ENCODE peak calls at places on chromosomes 6 and 20, in four cellular contexts. B is tibial artery; C is CD8-positive, alpha-beta memory T cell; V is testis. M is an unnamed sample.

GRCh38 chr20:48064929-48065328 is 279.6 kb upstream of the SULF2 start:
- DNase-seq in C (no peak), B (no peak), V (no peak), M (no peak)

GRCh38 chr6:147106759-147107401 is 97.3 kb upstream of the STXBP5 start:
- DNase-seq in C (no peak), V (no peak), B (no peak), M (no peak)

GRCh38 chr20:57053798-57054552 is 212.5 kb downstream of the BMP7 start:
- DNase-seq in C (no peak), B (peak; percentile 42), V (no peak), M (no peak)

GRCh38 chr6:39379026-39379425 is 56.5 kb upstream of the KCNK16 start:
- DNase-seq in C (no peak), B (no peak), V (no peak), M (no peak)

GRCh38 chr20:50587291-50587961 is 77.2 kb downstream of the PTPN1 start:
- DNase-seq in C (peak; percentile 37), B (no peak), V (no peak), M (no peak)

GRCh38 chr20:45861157-45862075 is 4.0 kb downstream of the ZSWIM3 start:
- DNase-seq in B (no peak), C (no peak), V (peak; percentile 66), M (peak; percentile 56)

GRCh38 chr20:48688579-48688978 is 139.2 kb downstream of the PREX1 start:
- DNase-seq in B (no peak), V (no peak), C (no peak), M (no peak)

GRCh38 chr20:58647814-58648501 is 3.1 kb upstream of the STX16 start:
- DNase-seq in V (peak; percentile 10), B (no peak), C (no peak), M (no peak)

GRCh38 chr6:161228911-161229591 is 44.8 kb downstream of the AGPAT4 start:
- DNase-seq in C (no peak), B (no peak), V (no peak), M (no peak)

GRCh38 chr20:5621305-5621704 is 128.9 kb upstream of the SHLD1 start:
- DNase-seq in C (no peak), B (no peak), V (no peak), M (peak; percentile 97)

GRCh38 chr6:152566040-152566875 is 70.9 kb downstream of the SYNE1 start:
- DNase-seq in C (no peak), V (peak; percentile 36), B (no peak), M (no peak)

GRCh38 chr6:111238464-111239119 is 151.3 kb downstream of the SLC16A10 start:
- DNase-seq in V (no peak), C (no peak), B (no peak), M (no peak)

GRCh38 chr6:163341671-163342070 is 72.8 kb upstream of the QKI start:
- DNase-seq in C (no peak), V (no peak), B (peak; percentile 39), M (peak; percentile 72)

GRCh38 chr20:22819784-22820183 is 215.3 kb upstream of the SSTR4 start:
- DNase-seq in B (no peak), V (no peak), C (no peak), M (no peak)

GRCh38 chr6:111843347-111844147 is 29.7 kb downstream of the FYN start:
- DNase-seq in B (no peak), V (peak; percentile 45), C (peak; percentile 83), M (peak; percentile 57)

GRCh38 chr20:47030271-47030810 is 135.7 kb downstream of the EYA2 start:
- DNase-seq in C (no peak), V (no peak), B (no peak), M (no peak)

GRCh38 chr6:140794544-140794943 is 1338.2 kb upstream of the GJE1 start:
- DNase-seq in C (no peak), V (no peak), B (no peak), M (no peak)

GRCh38 chr6:99334526-99335127 is 14.8 kb downstream of the FAXC start:
- DNase-seq in C (no peak), B (no peak), V (peak; percentile 36), M (peak; percentile 68)

GRCh38 chr6:1613631-1614447 is 4.1 kb downstream of the FOXC1 start:
- DNase-seq in B (peak; percentile 69), V (no peak), C (no peak), M (no peak)

GRCh38 chr20:62685781-62686555 is 22.7 kb upstream of the NTSR1 start:
- DNase-seq in V (peak; percentile 33), B (peak; percentile 75), C (no peak), M (peak; percentile 66)

GRCh38 chr6:67016921-67017460 is 1310.0 kb upstream of the EYS start:
- DNase-seq in B (no peak), C (no peak), V (no peak), M (peak; percentile 1)

GRCh38 chr20:23446505-23446904 is 6.2 kb downstream of the CST11 start:
- DNase-seq in C (no peak), B (no peak), V (peak; percentile 80), M (peak; percentile 63)

GRCh38 chr6:152680879-152681517 is 16.7 kb upstream of the MYCT1 start:
- DNase-seq in V (no peak), C (no peak), B (no peak), M (no peak)

GRCh38 chr6:101203664-101204063 is 189.8 kb upstream of the GRIK2 start:
- DNase-seq in V (no peak), C (no peak), B (no peak), M (no peak)

GRCh38 chr6:149897015-149897697 is 757 bp downstream of the RAET1E start:
- DNase-seq in C (no peak), B (peak; percentile 97), V (peak; percentile 82), M (peak; percentile 28)

GRCh38 chr6:149899486-149899885 is 1.6 kb upstream of the RAET1E start:
- DNase-seq in B (peak; percentile 39), C (no peak), V (no peak), M (no peak)

GRCh38 chr6:149898966-149899365 is 1.1 kb upstream of the RAET1E start:
- DNase-seq in B (peak; percentile 48), V (no peak), C (no peak), M (no peak)

GRCh38 chr6:149896491-149896890 is 1.4 kb downstream of the RAET1E start:
- DNase-seq in V (no peak), C (no peak), B (peak; percentile 45), M (no peak)

DNA sequence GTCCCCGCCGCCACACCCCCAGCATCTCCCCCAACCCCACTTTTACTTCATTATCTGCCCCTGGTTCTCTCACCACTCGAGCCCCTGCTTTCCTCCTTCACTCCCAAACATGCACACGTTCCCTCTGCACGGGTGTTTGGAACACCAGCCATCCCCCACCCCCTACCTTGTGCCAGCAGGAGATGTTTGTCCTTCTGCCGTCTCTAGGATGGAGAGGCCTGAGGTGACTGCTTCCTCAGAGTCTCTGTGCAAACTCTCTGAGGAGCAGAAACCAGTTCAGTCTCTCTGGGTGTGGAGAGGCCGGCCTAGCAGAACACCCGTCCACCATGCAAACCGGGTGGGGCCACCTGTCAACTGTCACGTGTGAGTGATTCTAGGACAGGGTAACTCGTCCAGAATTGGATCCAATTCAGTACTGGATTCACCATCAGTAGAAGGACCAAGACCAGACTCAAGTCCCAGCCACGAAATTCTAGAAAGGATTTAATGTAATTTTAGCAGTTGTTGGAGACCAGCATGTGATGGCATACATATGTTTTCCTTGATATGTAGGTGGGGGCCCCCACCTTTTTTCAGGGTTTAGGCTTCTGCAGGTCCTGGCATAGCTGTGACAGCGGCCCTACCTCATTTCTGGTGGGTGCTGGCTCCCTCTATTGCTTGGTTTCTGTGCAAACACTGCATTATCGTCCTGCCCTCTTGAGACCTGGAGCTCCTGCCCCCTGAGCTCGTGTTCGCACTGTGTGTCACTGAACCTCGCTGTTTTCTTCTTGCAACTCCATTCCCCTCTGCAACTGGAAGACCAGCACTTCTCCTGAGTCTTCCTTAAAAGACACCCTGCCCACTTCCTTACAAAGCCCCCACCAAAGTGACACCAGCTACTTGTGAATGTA is at the start of gene RAET1E:
- DNase-seq in C (no peak), V (no peak), B (peak; percentile 59), M (no peak)
- H3K27ac ChIP-seq in C (no peak within 1 kb of the TSS), V (peak within 1 kb of the TSS; percentile 81), B (peak within 1 kb of the TSS; percentile 76), M (no peak within 1 kb of the TSS)

DNA sequence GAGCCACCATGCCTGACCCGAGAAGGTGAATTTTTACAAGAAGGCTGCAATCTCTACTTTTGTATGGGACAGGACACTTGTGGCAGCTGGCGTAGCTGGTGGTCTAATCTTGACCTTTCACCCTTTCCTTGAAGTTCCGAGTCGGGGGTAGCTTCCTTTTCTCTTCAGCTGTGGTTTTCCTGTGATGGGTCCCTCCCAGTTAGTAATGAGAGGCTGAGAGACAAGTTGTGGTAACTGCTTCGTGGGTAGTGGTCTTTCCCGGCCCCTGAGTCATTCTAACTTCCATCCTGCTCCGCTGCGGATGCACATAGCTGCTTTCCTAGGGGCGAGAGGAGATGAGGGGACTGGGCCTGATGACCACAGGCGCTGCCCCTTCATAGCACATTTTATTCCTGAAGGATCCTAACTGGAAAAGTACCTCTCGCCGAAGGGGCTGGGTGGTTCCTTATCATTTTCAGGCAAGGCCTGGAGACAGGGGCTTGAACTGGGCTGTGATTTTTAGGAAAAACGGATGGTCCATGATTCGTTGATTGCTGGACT is 3.1 kb downstream of the SYNJ2 start:
- DNase-seq in V (no peak), C (no peak), B (no peak), M (no peak)
- H3K4me1 ChIP-seq in V (peaks cover 13% of the 10 kb centered on the region), C (peaks cover 53% of the 10 kb centered on the region), B (no peaks in the 10 kb centered on the region), M (peaks cover 42% of the 10 kb centered on the region)

GRCh38 chr6:17962436-17963031 is 24.9 kb downstream of the KIF13A start:
- DNase-seq in C (no peak), V (peak; percentile 49), B (peak; percentile 72), M (peak; percentile 93)

GRCh38 chr6:17957488-17957887 is 29.9 kb downstream of the KIF13A start:
- DNase-seq in V (no peak), C (no peak), B (no peak), M (no peak)

GRCh38 chr6:17959317-17959716 is 28.1 kb downstream of the KIF13A start:
- DNase-seq in V (no peak), C (no peak), B (no peak), M (no peak)

GRCh38 chr6:17957904-17958303 is 29.5 kb downstream of the KIF13A start:
- DNase-seq in C (no peak), V (no peak), B (no peak), M (no peak)
- H3K27ac ChIP-seq in C (no peak overlapping the region), V (no peak overlapping the region), B (peak overlapping the region; percentile 75), M (no peak overlapping the region)

GRCh38 chr6:92522589-92522988 is 896.8 kb downstream of the EPHA7 start:
- DNase-seq in B (no peak), C (no peak), V (no peak), M (no peak)
- H3K4me1 ChIP-seq in B (no peaks in the 10 kb centered on the region), C (no peaks in the 10 kb centered on the region), V (no peaks in the 10 kb centered on the region), M (no peaks in the 10 kb centered on the region)

DNA sequence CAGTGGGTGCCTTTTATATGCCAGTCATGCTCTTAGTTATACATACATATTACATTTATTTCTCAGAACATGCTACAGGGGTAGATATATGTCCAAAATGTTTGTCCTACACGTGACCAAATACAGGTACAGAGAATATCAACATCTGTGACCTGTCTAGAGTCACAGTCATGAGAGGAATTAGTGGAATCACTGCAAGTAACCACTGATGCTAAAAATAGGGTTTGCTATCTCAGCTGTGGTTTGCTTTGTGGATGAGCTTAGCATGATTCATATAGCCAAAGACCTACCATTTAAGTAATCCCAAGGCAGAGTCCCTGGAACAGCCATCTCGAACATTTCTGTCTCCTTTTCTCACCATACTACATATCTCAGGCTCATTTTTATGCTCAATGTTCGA is 32.3 kb downstream of the GSTA3 start:
- DNase-seq in B (no peak), C (no peak), V (no peak), M (no peak)
- H3K27ac ChIP-seq in B (no peak overlapping the region), C (no peak overlapping the region), V (no peak overlapping the region), M (no peak overlapping the region)